ENCODE peak calls at places on chromosome 13, in nine cellular contexts. W is progenitor cell of endocrine pancreas; L is amniotic stem cell; R is GM23248; E is stimulated activated CD8-positive, alpha-beta memory T cell treated with anti-CD3 and anti-CD28 coated beads, Interleukin-4, amount 100 ng/mL, for 24 hours; Z is retina; Q is cardiac septum; D is lung; A is stimulated activated CD4-positive, alpha-beta T cell treated with anti-CD3 and anti-CD28 coated beads, Interleukin-12 subunit alpha, Interleukin-12 subunit beta, amount 100 ng/mL, for 48 hours. X is an unnamed sample.

GRCh38 chr13:20828540-20829364 is 55.0 kb upstream of the EEF1AKMT1 start:
- DNase-seq in Z (peak; percentile 47), W (no peak), R (peak; percentile 81), E (no peak), L (peak; percentile 46), A (peak; percentile 46), D (no peak), Q (no peak), X (peak; percentile 72)

GRCh38 chr13:46679369-46680180 is 117.4 kb downstream of the ESD start:
- DNase-seq in A (no peak), Z (no peak), D (no peak), E (peak; percentile 2), W (no peak), Q (no peak), L (peak; percentile 52), R (peak; percentile 87), X (peak; percentile 85)

GRCh38 chr13:76974618-76974975 is 17.3 kb upstream of the CLN5 start:
- DNase-seq in R (no peak), D (no peak), Q (no peak), Z (no peak), W (no peak), L (no peak), A (no peak), E (no peak), X (no peak)

GRCh38 chr13:97574926-97575325 is 141.0 kb downstream of the RAP2A start:
- DNase-seq in W (no peak), Z (no peak), R (peak; percentile 29), D (no peak), L (no peak), Q (no peak), A (no peak), E (no peak), X (peak; percentile 56)

GRCh38 chr13:34657716-34658115 is 284.4 kb upstream of the NBEA start:
- DNase-seq in Q (no peak), E (no peak), Z (no peak), W (no peak), D (no peak), L (no peak), A (no peak), R (peak; percentile 77), X (peak; percentile 64)

GRCh38 chr13:101331731-101332130 is 84.6 kb downstream of the NALCN start:
- DNase-seq in E (no peak), A (no peak), L (no peak), Z (no peak), Q (no peak), D (no peak), W (no peak), R (no peak), X (no peak)

GRCh38 chr13:26019881-26020535 is 31.8 kb downstream of the SHISA2 start:
- DNase-seq in A (no peak), Q (no peak), L (peak; percentile 22), R (peak; percentile 83), E (no peak), W (no peak), Z (no peak), D (no peak), X (peak; percentile 94)

GRCh38 chr13:32031815-32032345 is 306 bp downstream of the FRY start:
- DNase-seq in L (no peak), E (no peak), W (no peak), Q (no peak), R (no peak), D (no peak), A (no peak), Z (no peak), X (no peak)

GRCh38 chr13:110250258-110250891 is 56.6 kb downstream of the COL4A1 start:
- DNase-seq in Q (no peak), R (peak; percentile 89), L (no peak), W (no peak), A (no peak), E (no peak), Z (no peak), D (peak; percentile 28), X (peak; percentile 87)

GRCh38 chr13:67493835-67494234 is 263.7 kb upstream of the PCDH9 start:
- DNase-seq in W (no peak), A (no peak), Z (no peak), R (no peak), D (no peak), L (no peak), E (no peak), Q (no peak), X (no peak)

GRCh38 chr13:111555906-111556305 is 235.5 kb downstream of the TEX29 start:
- DNase-seq in Z (no peak), W (no peak), D (no peak), E (no peak), Q (peak; percentile 27), R (no peak), A (no peak), L (no peak), X (no peak)

GRCh38 chr13:49400755-49401659 is 42.9 kb downstream of the CAB39L start:
- DNase-seq in A (no peak), Q (no peak), W (no peak), L (no peak), Z (no peak), R (peak; percentile 40), D (peak; percentile 33), E (no peak), X (peak; percentile 93)

GRCh38 chr13:51645154-51645650 is 60.9 kb downstream of the WDFY2 start:
- DNase-seq in A (no peak), R (peak; percentile 95), L (no peak), E (no peak), Q (no peak), D (no peak), W (no peak), Z (peak; percentile 21), X (peak; percentile 96)

GRCh38 chr13:20405691-20406090 is 120.0 kb downstream of the CRYL1 start:
- DNase-seq in W (no peak), E (no peak), Z (no peak), Q (no peak), R (no peak), A (no peak), D (no peak), L (no peak), X (no peak)

GRCh38 chr13:108322206-108322824 is 52.8 kb downstream of the TNFSF13B start:
- DNase-seq in E (no peak), L (peak; percentile 26), R (peak; percentile 70), Q (no peak), Z (peak; percentile 30), W (no peak), A (no peak), D (no peak), X (peak; percentile 56)

GRCh38 chr13:47168086-47168485 is 271.2 kb upstream of the HTR2A start:
- DNase-seq in L (peak; percentile 45), W (no peak), D (no peak), Q (no peak), Z (no peak), A (no peak), E (no peak), R (no peak), X (peak; percentile 61)

GRCh38 chr13:59834801-59835200 is 328.9 kb downstream of the DIAPH3 start:
- DNase-seq in L (no peak), A (no peak), R (peak; percentile 41), E (no peak), D (no peak), Z (no peak), W (no peak), Q (no peak), X (peak; percentile 64)

GRCh38 chr13:33639640-33640080 is 178.3 kb upstream of the RFC3 start:
- DNase-seq in L (no peak), W (no peak), Q (no peak), D (no peak), E (no peak), Z (no peak), R (peak; percentile 9), A (peak; percentile 53), X (no peak)

GRCh38 chr13:35107535-35107934 is 165.5 kb downstream of the NBEA start:
- DNase-seq in L (no peak), Z (no peak), W (no peak), A (no peak), E (no peak), D (no peak), R (no peak), Q (no peak), X (no peak)

GRCh38 chr13:52399708-52400107 is 6.3 kb downstream of the THSD1 start:
- DNase-seq in A (no peak), E (no peak), D (no peak), Q (no peak), W (no peak), Z (no peak), R (peak; percentile 19), L (no peak), X (no peak)

GRCh38 chr13:98976338-98976737 is 1.5 kb downstream of the DOCK9 start:
- DNase-seq in R (peak; percentile 45), E (no peak), L (no peak), W (no peak), Z (no peak), D (no peak), A (no peak), Q (no peak), X (peak; percentile 66)

GRCh38 chr13:48575014-48575413 is 42.1 kb upstream of the RCBTB2 start:
- DNase-seq in A (no peak), E (no peak), Q (no peak), Z (no peak), R (no peak), L (no peak), D (peak; percentile 22), W (no peak), X (no peak)

GRCh38 chr13:40187324-40187795 is 479.1 kb downstream of the FOXO1 start:
- DNase-seq in Z (peak; percentile 18), D (no peak), L (no peak), A (no peak), W (no peak), R (no peak), Q (no peak), E (no peak), X (no peak)

GRCh38 chr13:50589139-50589538 is 254.4 kb downstream of the DLEU7 start:
- DNase-seq in R (peak; percentile 95), L (peak; percentile 38), E (no peak), Q (no peak), W (no peak), D (no peak), A (no peak), Z (no peak), X (peak; percentile 84)

GRCh38 chr13:37070145-37070695 is 10.7 kb upstream of the SUPT20H start:
- DNase-seq in Q (no peak), W (no peak), E (no peak), D (no peak), A (no peak), Z (no peak), L (no peak), R (no peak), X (no peak)

GRCh38 chr13:42047561-42048322 is 706 bp upstream of the DGKH start:
- DNase-seq in Z (peak; percentile 72), R (peak; percentile 78), E (no peak), W (peak; percentile 15), L (peak; percentile 42), D (no peak), Q (no peak), A (peak; percentile 24), X (peak; percentile 78)

GRCh38 chr13:113804017-113804702 is 45.1 kb downstream of the TMEM255B start:
- DNase-seq in R (no peak), D (no peak), L (no peak), Q (no peak), E (no peak), Z (no peak), A (no peak), W (no peak), X (no peak)

GRCh38 chr13:99617474-99618255 is 116.4 kb downstream of the TM9SF2 start:
- DNase-seq in A (peak; percentile 30), E (no peak), W (peak; percentile 14), Z (peak; percentile 74), L (peak; percentile 1), R (peak; percentile 87), Q (no peak), D (no peak), X (peak; percentile 55)

GRCh38 chr13:76965759-76966421 is 17.6 kb downstream of the ACOD1 start:
- DNase-seq in D (no peak), R (peak; percentile 78), E (no peak), Q (no peak), W (no peak), A (no peak), L (peak; percentile 60), Z (no peak), X (peak; percentile 67)

GRCh38 chr13:28329395-28330158 is 165.4 kb downstream of the FLT1 start:
- DNase-seq in Z (peak; percentile 15), Q (no peak), R (peak; percentile 97), D (peak; percentile 48), W (no peak), L (peak; percentile 61), E (no peak), A (no peak), X (peak; percentile 91)

GRCh38 chr13:62747629-62748028 is 1332.0 kb upstream of the PCDH20 start:
- DNase-seq in R (peak; percentile 0), E (no peak), D (no peak), L (peak; percentile 1), Z (no peak), A (no peak), Q (no peak), W (no peak), X (peak; percentile 18)